ENCODE peak calls at places on chromosome 5, in nine cellular contexts. C is IMR-90; Z is CD4-positive, alpha-beta T cell; N is tibial nerve; T is SK-N-MC; A is substantia nigra; F is cardiac muscle cell; E is naive thymus-derived CD4-positive, alpha-beta T cell; I is right cardiac atrium. X is an unnamed sample.

GRCh38 chr5:7904170-7904569 is 35.2 kb downstream of the MTRR start:
- DNase-seq in E (no peak), Z (no peak), I (no peak), A (no peak), C (peak), F (peak), N (no peak), T (no peak), X (no peak)

GRCh38 chr5:143404416-143405062 is 1.1 kb upstream of the NR3C1 start:
- DNase-seq in C (peak), F (peak), Z (peak), E (peak), T (no peak), A (peak), I (peak), N (peak), X (no peak)

GRCh38 chr5:164051745-164052144 is 546.3 kb downstream of the MAT2B start:
- DNase-seq in C (peak), T (no peak), E (no peak), F (peak), A (no peak), I (no peak), N (no peak), Z (no peak), X (no peak)

GRCh38 chr5:107543868-107544267 is 126.9 kb downstream of the EFNA5 start:
- DNase-seq in Z (no peak), F (no peak), E (no peak), T (no peak), I (no peak), C (no peak), A (no peak), N (no peak), X (no peak)

GRCh38 chr5:132819468-132819867 is 6.4 kb downstream of the SOWAHA start:
- DNase-seq in I (no peak), F (no peak), Z (no peak), E (no peak), A (no peak), C (no peak), N (no peak), T (no peak), X (no peak)

GRCh38 chr5:148750614-148751013 is 75.8 kb upstream of the ADRB2 start:
- DNase-seq in E (no peak), I (no peak), Z (no peak), A (no peak), F (no peak), T (no peak), N (no peak), C (no peak), X (no peak)

GRCh38 chr5:171355302-171355724 is 32.3 kb upstream of the NPM1 start:
- DNase-seq in C (no peak), N (no peak), F (no peak), I (no peak), E (no peak), A (no peak), T (no peak), Z (no peak), X (no peak)

GRCh38 chr5:110053205-110053604 is 363.5 kb downstream of the MAN2A1 start:
- DNase-seq in T (peak), C (no peak), Z (no peak), A (no peak), N (no peak), F (no peak), E (no peak), I (no peak), X (no peak)

GRCh38 chr5:176743136-176743827 is 67.1 kb upstream of the UNC5A start:
- DNase-seq in Z (no peak), A (no peak), I (no peak), E (no peak), N (no peak), C (no peak), T (no peak), F (no peak), X (no peak)

GRCh38 chr5:43609752-43610151 is 6.8 kb downstream of the NNT start:
- DNase-seq in T (no peak), E (no peak), C (no peak), F (no peak), A (no peak), I (no peak), N (no peak), Z (no peak), X (no peak)

GRCh38 chr5:104628906-104629305 is 1066.3 kb upstream of the NUDT12 start:
- DNase-seq in A (no peak), I (no peak), Z (no peak), N (no peak), E (no peak), T (no peak), C (no peak), F (peak), X (no peak)

GRCh38 chr5:139481580-139482049 is 943 bp downstream of the STING1 start:
- DNase-seq in C (peak), T (no peak), F (peak), A (no peak), E (peak), Z (no peak), I (peak), N (no peak), X (no peak)

GRCh38 chr5:118777468-118777746 is 210.9 kb downstream of the DTWD2 start:
- DNase-seq in F (no peak), A (no peak), E (no peak), N (no peak), Z (no peak), C (no peak), I (no peak), T (no peak), X (no peak)

GRCh38 chr5:137699291-137700281 is 36.3 kb downstream of the KLHL3 start:
- DNase-seq in I (no peak), Z (no peak), F (peak), A (no peak), E (no peak), N (no peak), T (no peak), C (peak), X (no peak)

GRCh38 chr5:54491326-54491725 is 26.2 kb upstream of the SNX18 start:
- DNase-seq in E (no peak), C (no peak), F (no peak), N (no peak), A (no peak), I (no peak), T (no peak), Z (no peak), X (no peak)

GRCh38 chr5:16178745-16179372 is 732 bp downstream of the MARCHF11 start:
- DNase-seq in N (peak), T (no peak), A (peak), F (peak), I (peak), E (peak), C (peak), Z (no peak), X (peak)

GRCh38 chr5:32984851-32985250 is 273.7 kb downstream of the NPR3 start:
- DNase-seq in N (no peak), F (no peak), T (no peak), C (peak), A (no peak), E (no peak), I (no peak), Z (no peak), X (no peak)

GRCh38 chr5:58787982-58788381 is 205.1 kb downstream of the RAB3C start:
- DNase-seq in A (no peak), N (no peak), C (no peak), Z (no peak), I (no peak), E (no peak), T (no peak), F (no peak), X (no peak)

GRCh38 chr5:131417240-131417869 is 153.5 kb downstream of the CDC42SE2 start:
- DNase-seq in F (peak), Z (peak), C (peak), N (peak), A (peak), T (peak), I (peak), E (peak), X (peak)

GRCh38 chr5:89606901-89607554 is 724.0 kb upstream of the MEF2C start:
- DNase-seq in Z (no peak), A (no peak), N (no peak), E (no peak), I (no peak), C (no peak), T (no peak), F (no peak), X (no peak)

DNA sequence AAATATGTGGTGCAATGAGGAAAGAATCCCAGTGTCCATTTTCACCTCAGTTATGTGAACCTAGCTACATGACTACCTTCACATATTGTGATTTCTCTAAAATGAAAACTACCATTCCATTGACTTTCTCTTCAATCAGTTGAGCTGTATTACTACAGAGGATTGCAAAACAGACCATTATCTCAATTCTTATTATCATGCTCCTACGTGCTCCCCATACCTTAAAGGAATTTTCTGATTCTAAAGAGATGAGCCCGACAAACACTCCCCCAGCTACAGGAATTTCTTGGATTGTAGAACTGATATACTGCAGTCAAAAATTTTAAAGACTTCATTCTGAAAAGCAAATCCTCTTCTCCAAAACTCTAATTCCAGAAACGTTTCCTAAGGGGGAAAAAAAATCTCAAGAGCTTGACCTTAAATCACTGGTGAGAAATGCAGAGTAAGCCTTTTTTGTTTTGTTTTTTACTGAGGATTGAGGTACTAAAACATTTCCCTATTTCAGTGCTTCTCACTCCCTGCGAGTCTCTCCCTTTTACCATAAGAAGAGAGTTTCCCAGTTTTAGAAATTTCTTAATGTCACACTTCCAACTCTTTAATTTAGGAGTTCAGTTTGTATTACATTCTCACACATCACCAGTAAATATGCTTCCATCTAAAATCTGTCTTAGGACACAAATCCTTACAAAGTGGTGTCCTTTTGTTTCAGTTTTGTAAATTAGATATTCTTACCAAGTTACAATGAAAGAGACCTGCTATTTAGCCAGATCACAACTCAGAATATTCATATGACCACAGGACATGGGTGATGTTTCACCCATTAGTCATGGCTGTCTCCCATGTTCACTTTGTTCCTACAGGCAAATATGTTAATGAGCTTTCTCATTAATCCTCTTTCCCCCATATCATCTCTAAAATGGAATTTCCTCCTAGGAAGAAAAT is 203.8 kb downstream of the TSSK1B start:
- DNase-seq in A (no peak), I (no peak), T (no peak), N (no peak), C (peak), E (no peak), F (no peak), Z (no peak), X (no peak)
- H3K27ac ChIP-seq in A (no peak), I (no peak), T (peak), N (no peak), C (no peak), E (no peak), F (no peak), Z (no peak), X (no peak)

GRCh38 chr5:72433520-72433919 is 73.7 kb downstream of the ZNF366 start:
- DNase-seq in I (no peak), N (no peak), Z (no peak), T (no peak), C (no peak), A (no peak), F (no peak), E (no peak), X (no peak)

GRCh38 chr5:72438141-72438540 is 69.1 kb downstream of the ZNF366 start:
- DNase-seq in I (no peak), E (no peak), C (peak), N (no peak), F (no peak), A (no peak), Z (no peak), T (no peak), X (no peak)

GRCh38 chr5:72436796-72437471 is 70.3 kb downstream of the ZNF366 start:
- DNase-seq in C (peak), Z (no peak), N (no peak), I (no peak), F (peak), E (no peak), T (no peak), A (no peak), X (no peak)

GRCh38 chr5:72434781-72435437 is 72.3 kb downstream of the ZNF366 start:
- DNase-seq in C (no peak), E (no peak), N (peak), I (peak), Z (no peak), F (peak), T (no peak), A (no peak), X (no peak)

GRCh38 chr5:72434056-72434780 is 73.0 kb downstream of the ZNF366 start:
- DNase-seq in A (no peak), C (no peak), T (no peak), F (no peak), Z (no peak), I (peak), N (no peak), E (no peak), X (no peak)
- H3K27ac ChIP-seq in A (no peak), C (no peak), T (no peak), F (no peak), Z (no peak), I (peak), N (peak), E (no peak), X (no peak)

GRCh38 chr5:172830275-172830799 is 3.7 kb upstream of the ERGIC1 start:
- DNase-seq in I (no peak), E (no peak), N (no peak), F (no peak), C (no peak), Z (no peak), T (no peak), A (no peak), X (no peak)
- H3K27ac ChIP-seq in I (no peak), E (no peak), N (no peak), F (no peak), C (peak), Z (no peak), T (no peak), A (no peak), X (no peak)

GRCh38 chr5:52841114-52841513 is 53.4 kb downstream of the ITGA1 start:
- DNase-seq in C (no peak), T (no peak), F (no peak), I (no peak), N (no peak), Z (no peak), E (no peak), A (no peak), X (no peak)
- H3K27ac ChIP-seq in C (peak), T (peak), F (no peak), I (no peak), N (no peak), Z (no peak), E (no peak), A (no peak), X (no peak)

GRCh38 chr5:168360521-168361285 is 69.3 kb downstream of the WWC1 start:
- DNase-seq in I (no peak), T (no peak), N (no peak), A (no peak), F (no peak), Z (no peak), E (no peak), C (no peak), X (no peak)

GRCh38 chr5:168362097-168362885 is 70.8 kb downstream of the WWC1 start:
- DNase-seq in Z (no peak), I (no peak), E (no peak), C (no peak), N (no peak), T (no peak), F (no peak), A (no peak), X (no peak)

GRCh38 chr5:168357881-168358280 is 66.4 kb downstream of the WWC1 start:
- DNase-seq in F (no peak), C (no peak), E (no peak), T (no peak), Z (no peak), A (no peak), I (no peak), N (no peak), X (no peak)

GRCh38 chr5:168356592-168356991 is 65.1 kb downstream of the WWC1 start:
- DNase-seq in T (no peak), N (no peak), I (no peak), E (no peak), F (no peak), C (no peak), Z (no peak), A (no peak), X (no peak)

GRCh38 chr5:168359820-168360460 is 68.5 kb downstream of the WWC1 start:
- DNase-seq in E (no peak), I (no peak), N (no peak), F (no peak), C (no peak), A (no peak), Z (no peak), T (no peak), X (no peak)
- H3K27ac ChIP-seq in E (no peak), I (no peak), N (no peak), F (no peak), C (no peak), A (no peak), Z (no peak), T (no peak), X (no peak)

X was measured in iPS DF 6.9.